ENCODE peak calls at places on chromosomes 11 and 22, in four cellular contexts. B is K562, Y is PC-3, A is keratinocyte. O is an unnamed sample.

GRCh38 chr11:19660076-19660475 is 52.6 kb upstream of the NAV2 start:
- DNase-seq in B (peak; percentile 57), Y (peak; percentile 97), A (peak; percentile 62), O (peak; percentile 70)

GRCh38 chr11:133977067-133977681 is 20.4 kb upstream of the IGSF9B start:
- DNase-seq in B (no peak), Y (no peak), A (no peak), O (no peak)

GRCh38 chr11:116145187-116145865 is 627.5 kb downstream of the BUD13 start:
- DNase-seq in B (no peak), Y (no peak), A (no peak), O (no peak)

GRCh38 chr11:130599073-130599654 is 150.7 kb downstream of the ADAMTS15 start:
- DNase-seq in B (no peak), Y (no peak), A (no peak), O (peak; percentile 62)

GRCh38 chr22:47899894-47900293 is 1137.4 kb downstream of the TBC1D22A start:
- DNase-seq in B (no peak), Y (no peak), A (no peak), O (no peak)

GRCh38 chr11:47144541-47144940 is 32.1 kb downstream of the ARFGAP2 start:
- DNase-seq in B (no peak), Y (no peak), A (no peak), O (no peak)

GRCh38 chr22:41271787-41272186 is 14.2 kb downstream of the RANGAP1 start:
- DNase-seq in B (no peak), Y (no peak), A (peak; percentile 32), O (no peak)

GRCh38 chr11:27204527-27204926 is 158.5 kb downstream of the CCDC34 start:
- DNase-seq in B (no peak), Y (peak; percentile 20), A (no peak), O (peak; percentile 37)

GRCh38 chr22:46546466-46547178 is 9.2 kb upstream of the CELSR1 start:
- DNase-seq in B (no peak), Y (no peak), A (no peak), O (peak; percentile 39)

GRCh38 chr11:117458275-117459120 is 130.8 kb downstream of the CEP164 start:
- DNase-seq in B (no peak), Y (no peak), A (peak; percentile 4), O (no peak)

GRCh38 chr22:45804986-45805325 is 133.3 kb downstream of the ATXN10 start:
- DNase-seq in B (no peak), Y (peak; percentile 92), A (peak; percentile 69), O (peak; percentile 99)

GRCh38 chr11:116498161-116498560 is 274.6 kb downstream of the BUD13 start:
- DNase-seq in B (no peak), Y (no peak), A (no peak), O (no peak)

GRCh38 chr22:36395922-36396321 is 8.2 kb upstream of the MYH9 start:
- DNase-seq in B (no peak), Y (peak; percentile 72), A (peak; percentile 92), O (peak; percentile 85)

GRCh38 chr11:76206077-76206326 is 300 bp downstream of the WNT11 start:
- DNase-seq in B (no peak), Y (no peak), A (no peak), O (no peak)

GRCh38 chr11:76207642-76208378 is 1.5 kb upstream of the WNT11 start:
- DNase-seq in B (peak; percentile 90), Y (peak; percentile 93), A (peak; percentile 4), O (peak; percentile 65)

GRCh38 chr11:76208438-76208828 is 2.1 kb upstream of the WNT11 start:
- DNase-seq in B (no peak), Y (peak; percentile 18), A (no peak), O (no peak)

GRCh38 chr11:76205252-76206076 is 838 bp downstream of the WNT11 start:
- DNase-seq in B (no peak), Y (no peak), A (no peak), O (no peak)

DNA sequence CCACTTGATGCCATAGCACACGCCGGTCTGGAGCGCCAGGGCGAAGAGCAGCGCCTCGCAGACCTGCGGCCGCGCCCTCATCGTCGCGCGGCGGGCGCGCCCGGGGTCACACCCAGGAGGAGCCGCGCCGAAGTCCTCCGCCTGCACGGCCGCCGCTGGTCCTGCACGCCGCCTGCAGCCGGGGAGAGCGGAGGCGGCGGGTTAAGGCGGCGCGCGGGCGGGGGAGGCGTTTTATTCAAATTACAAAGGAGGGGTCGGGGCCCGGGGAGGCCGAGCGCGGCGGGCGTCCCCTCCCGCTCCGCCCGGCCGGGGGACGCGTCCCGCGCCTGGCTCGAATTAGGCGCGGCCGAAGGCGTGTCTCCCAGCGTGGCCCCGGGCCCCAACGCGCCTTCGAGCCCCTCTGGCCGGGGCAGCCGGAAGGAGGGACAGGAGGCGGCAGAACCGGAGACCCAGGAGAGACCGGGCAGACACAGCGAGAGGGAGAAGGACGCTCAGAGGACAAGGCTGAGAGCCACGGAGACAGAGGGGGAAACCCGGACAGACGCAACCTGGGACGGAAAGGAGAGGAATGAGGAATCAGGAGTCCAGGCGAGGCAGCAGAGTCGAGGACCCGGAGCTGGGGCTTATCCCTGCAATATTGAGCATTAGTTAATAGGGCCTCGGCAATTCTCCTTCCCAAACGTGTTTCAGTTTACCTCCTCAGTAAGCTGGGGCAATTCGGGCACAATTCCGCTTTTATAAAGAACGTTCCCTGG is at the start of gene WNT11:
- DNase-seq in B (peak; percentile 83), Y (peak; percentile 57), A (no peak), O (peak; percentile 6)
- TF ChIP-seq EZH2 in B (no peak), Y (no peak), A (no peak), O (peak; percentile 90)

DNA sequence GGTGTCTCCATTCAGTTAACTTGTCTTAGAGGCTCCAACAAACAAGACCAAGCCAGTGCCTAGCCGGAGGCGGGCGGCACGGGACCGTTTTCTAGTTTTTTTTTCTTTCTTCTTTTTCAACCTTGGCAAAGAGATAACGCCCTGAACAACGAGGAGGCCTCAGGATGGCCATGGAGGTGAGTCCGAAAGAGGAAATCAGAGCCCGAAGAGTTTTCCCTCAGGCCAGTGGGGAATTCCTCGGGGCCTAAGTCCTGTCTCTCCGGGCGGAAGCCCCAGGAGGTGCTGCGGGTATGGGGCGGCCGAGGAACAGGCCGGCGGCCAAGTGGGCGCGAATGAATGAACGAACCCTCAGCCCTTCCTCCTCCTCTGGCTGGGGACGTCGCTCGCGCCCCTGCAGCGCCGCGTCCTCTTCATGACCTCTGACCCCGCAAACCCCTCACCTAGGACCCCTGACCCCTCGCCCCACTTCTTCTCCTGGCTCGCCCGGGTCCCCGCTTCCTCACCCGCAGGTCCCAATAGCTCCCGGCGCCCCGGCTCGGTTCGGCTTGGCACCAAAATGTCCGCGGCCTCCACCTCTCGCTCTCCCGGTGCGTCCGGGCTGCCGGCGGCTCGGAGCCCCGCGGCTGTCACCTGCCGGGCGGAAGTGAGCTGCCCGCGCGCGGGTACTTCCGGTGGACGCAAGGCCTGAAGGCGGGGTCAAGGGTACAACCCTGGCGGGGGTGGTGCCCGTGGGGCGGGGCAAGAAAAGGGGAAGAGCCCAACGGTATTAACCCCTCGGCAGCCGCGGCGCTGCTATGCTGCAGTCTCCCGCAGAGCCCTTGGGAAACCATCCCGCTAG is at the start of gene AP1B1:
- DNase-seq in B (peak; percentile 96), Y (peak; percentile 92), A (peak; percentile 45), O (peak; percentile 87)
- H2AFZ ChIP-seq in B (peak within 1 kb of the TSS; percentile 94), Y (peak within 1 kb of the TSS; percentile 94), A (peak within 1 kb of the TSS; percentile 97), O (peak within 1 kb of the TSS; percentile 58)

GRCh38 chr11:96257972-96258951 is 84.7 kb downstream of the MAML2 start:
- DNase-seq in B (no peak), Y (no peak), A (no peak), O (peak; percentile 58)

GRCh38 chr11:96260526-96260925 is 82.5 kb downstream of the MAML2 start:
- DNase-seq in B (no peak), Y (peak; percentile 35), A (no peak), O (no peak)

GRCh38 chr11:96260067-96260511 is 82.9 kb downstream of the MAML2 start:
- DNase-seq in B (peak; percentile 54), Y (peak; percentile 32), A (no peak), O (no peak)

GRCh38 chr11:96257036-96257435 is 86.0 kb downstream of the MAML2 start:
- DNase-seq in B (no peak), Y (no peak), A (no peak), O (no peak)

GRCh38 chr11:96259053-96259837 is 83.8 kb downstream of the MAML2 start:
- DNase-seq in B (no peak), Y (peak; percentile 95), A (peak; percentile 30), O (peak; percentile 77)
- H3K4me3 ChIP-seq in B (no peak overlapping the region), Y (peak overlapping the region; percentile 37), A (no peak overlapping the region), O (no peak overlapping the region)

GRCh38 chr22:37709445-37709765 is 12.6 kb downstream of the TRIOBP start:
- DNase-seq in B (no peak), Y (no peak), A (no peak), O (no peak)
- TF ChIP-seq EZH2 in B (no peak), Y (no peak), A (no peak), O (no peak)

GRCh38 chr11:69489746-69490365 is 8.4 kb downstream of the LINC01488 start:
- DNase-seq in B (no peak), Y (no peak), A (no peak), O (no peak)
- H2AFZ ChIP-seq in B (no peak overlapping the region), Y (no peak overlapping the region), A (no peak overlapping the region), O (no peak overlapping the region)

DNA sequence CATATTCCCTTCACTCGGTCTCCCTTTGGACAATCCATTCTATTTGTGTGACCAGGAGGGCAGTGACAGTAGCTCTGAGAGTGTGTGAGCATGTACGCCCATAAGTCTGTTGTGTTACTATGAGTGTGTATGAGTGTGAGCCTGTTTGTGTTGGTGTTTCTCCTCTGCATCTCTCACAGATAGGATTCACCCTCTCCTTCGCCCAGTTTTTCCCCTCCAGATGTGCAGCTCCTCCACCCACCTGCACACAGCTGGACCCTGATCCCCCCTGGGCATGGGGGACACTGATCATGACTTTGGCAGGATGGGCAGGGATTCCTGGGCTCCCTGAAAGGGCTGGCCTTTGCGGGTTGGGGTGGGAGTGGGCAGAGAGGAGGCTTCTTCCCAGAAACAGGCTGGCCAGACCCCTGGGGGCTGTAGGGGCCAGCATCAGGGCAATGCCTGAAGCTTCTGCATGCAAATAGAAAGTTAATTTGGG is 14.5 kb downstream of the PHLDB1 start:
- DNase-seq in B (no peak), Y (no peak), A (no peak), O (no peak)
- H3K4me3 ChIP-seq in B (peak overlapping the region; percentile 60), Y (peak overlapping the region; percentile 75), A (peak overlapping the region; percentile 96), O (peak overlapping the region; percentile 57)

DNA sequence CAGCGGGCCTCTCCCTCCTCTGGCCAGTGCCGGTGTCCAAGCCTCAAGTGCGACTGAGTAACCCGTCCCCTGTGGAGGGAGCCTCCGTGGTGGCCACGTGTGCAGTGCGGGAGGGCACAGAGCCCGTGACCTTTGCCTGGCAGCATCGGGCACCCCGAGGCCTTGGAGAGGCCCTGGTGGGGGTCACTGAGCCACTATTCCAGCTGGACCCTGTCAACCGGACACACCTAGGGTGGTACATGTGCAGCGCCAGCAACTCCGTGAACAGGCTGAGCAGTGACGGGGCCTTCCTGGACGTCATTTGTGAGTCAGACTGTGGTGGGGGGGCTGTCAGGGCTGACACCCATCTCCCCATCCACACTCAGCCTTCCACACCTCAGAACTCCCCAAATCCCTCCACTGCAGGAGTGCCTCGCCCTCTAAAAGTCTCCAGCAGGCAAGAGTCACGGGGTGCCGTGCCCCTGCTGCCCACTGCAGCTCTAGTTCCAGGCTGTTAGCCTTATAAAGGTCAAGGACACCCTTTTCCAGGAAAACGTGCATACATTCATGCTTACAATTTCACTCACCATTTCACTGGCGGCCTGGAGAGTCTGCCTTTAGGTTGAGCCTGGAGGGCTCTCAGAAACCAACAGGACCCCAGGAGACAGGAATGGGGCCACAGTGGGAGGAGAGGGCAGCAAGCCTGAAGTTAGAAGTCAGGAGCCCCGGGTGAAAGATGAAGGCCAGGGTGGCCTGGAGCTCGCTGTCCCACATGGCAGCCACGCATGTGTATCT is 2.6 kb downstream of the VSIG10L2 start:
- DNase-seq in B (no peak), Y (no peak), A (no peak), O (no peak)
- TF ChIP-seq EZH2 in B (no peak), Y (no peak), A (no peak), O (no peak)

GRCh38 chr11:12673601-12673923 is 659 bp upstream of the TEAD1 start:
- DNase-seq in B (no peak), Y (no peak), A (no peak), O (no peak)
- H2AFZ ChIP-seq in B (peak overlapping the region; percentile 100), Y (peak overlapping the region; percentile 82), A (peak overlapping the region; percentile 97), O (peak overlapping the region; percentile 85)

GRCh38 chr11:64874308-64874707 is 4.1 kb downstream of the EHD1 start:
- DNase-seq in B (no peak), Y (no peak), A (no peak), O (no peak)
- H3K4me3 ChIP-seq in B (no peak overlapping the region), Y (no peak overlapping the region), A (no peak overlapping the region), O (no peak overlapping the region)